ENCODE peak calls at places on chromosomes 5 and 9, in five cellular contexts. G is pancreas; U is AG04450; M is CD8-positive, alpha-beta T cell; S is IMR-90. D is an unnamed sample. For H3K27me3, the result is how much of the 10 kb centered on the place peaks cover.

GRCh38 chr9:112705773-112706427 is 12.0 kb downstream of the INIP start:
- DNase-seq in G (no peak), U (no peak), M (no peak), S (peak), D (no peak)

GRCh38 chr5:89241186-89241585 is 358.2 kb upstream of the MEF2C start:
- DNase-seq in G (no peak), U (peak), M (no peak), S (peak), D (no peak)

GRCh38 chr5:23530571-23530970 is 23.2 kb downstream of the PRDM9 start:
- DNase-seq in G (no peak), U (no peak), M (no peak), S (no peak), D (no peak)

GRCh38 chr5:149982505-149982904 is 17.9 kb downstream of the TIGD6 start:
- DNase-seq in G (no peak), U (no peak), M (no peak), S (no peak), D (no peak)

GRCh38 chr9:18826248-18826647 is 206.8 kb downstream of the SAXO1 start:
- DNase-seq in G (no peak), U (no peak), M (no peak), S (no peak), D (no peak)

GRCh38 chr5:59562756-59563389 is 330.7 kb downstream of the PDE4D start:
- DNase-seq in G (peak), U (peak), M (peak), S (peak), D (no peak)

GRCh38 chr5:135269224-135269623 is 129.8 kb downstream of the MACROH2A1 start:
- DNase-seq in G (no peak), U (no peak), M (no peak), S (peak), D (no peak)

GRCh38 chr5:151155777-151156731 is 1.5 kb downstream of the ANXA6 start:
- DNase-seq in G (no peak), U (no peak), M (no peak), S (peak), D (no peak)

GRCh38 chr5:118611332-118611945 is 376.9 kb downstream of the DTWD2 start:
- DNase-seq in G (no peak), U (no peak), M (no peak), S (peak), D (no peak)

GRCh38 chr9:129694265-129694664 is 28.8 kb downstream of the PRRX2 start:
- DNase-seq in G (no peak), U (no peak), M (no peak), S (no peak), D (no peak)

GRCh38 chr9:128115187-128116103 is 12.1 kb downstream of the PTGES2 start:
- DNase-seq in G (peak), U (no peak), M (no peak), S (no peak), D (no peak)

GRCh38 chr5:119410448-119411170 is 41.7 kb upstream of the HSD17B4 start:
- DNase-seq in G (no peak), U (no peak), M (no peak), S (no peak), D (no peak)

GRCh38 chr5:146762830-146763229 is 115.7 kb downstream of the PPP2R2B start:
- DNase-seq in G (no peak), U (no peak), M (no peak), S (no peak), D (no peak)

GRCh38 chr9:128787583-128788156 is 617 bp downstream of the TBC1D13 start:
- DNase-seq in G (no peak), U (no peak), M (no peak), S (no peak), D (no peak)

GRCh38 chr5:54415896-54416640 is 39.4 kb upstream of the HSPB3 start:
- DNase-seq in G (no peak), U (no peak), M (no peak), S (peak), D (no peak)

GRCh38 chr9:112224401-112225289 is 49.5 kb upstream of the SUSD1 start:
- DNase-seq in G (no peak), U (peak), M (no peak), S (peak), D (no peak)

GRCh38 chr9:84617415-84617814 is 52.1 kb upstream of the NTRK2 start:
- DNase-seq in G (no peak), U (no peak), M (no peak), S (no peak), D (no peak)

GRCh38 chr5:45695011-45695667 is 1.0 kb downstream of the HCN1 start:
- DNase-seq in G (peak), U (no peak), M (no peak), S (no peak), D (no peak)

GRCh38 chr5:40676643-40677333 is 2.9 kb upstream of the PTGER4 start:
- DNase-seq in G (peak), U (peak), M (no peak), S (peak), D (no peak)

GRCh38 chr5:56812110-56812509 is 3.2 kb upstream of the MAP3K1 start:
- DNase-seq in G (no peak), U (no peak), M (no peak), S (peak), D (no peak)

GRCh38 chr5:30505014-30505886 is 688.2 kb upstream of the CDH6 start:
- DNase-seq in G (no peak), U (peak), M (no peak), S (peak), D (no peak)

GRCh38 chr5:5881294-5881693 is 458.8 kb downstream of the ICE1 start:
- DNase-seq in G (no peak), U (no peak), M (no peak), S (no peak), D (no peak)

GRCh38 chr9:121294866-121295661 is 27.1 kb downstream of the GSN start:
- DNase-seq in G (no peak), U (no peak), M (no peak), S (no peak), D (no peak)

GRCh38 chr5:50751064-50751657 is 84.7 kb downstream of the PARP8 start:
- DNase-seq in G (no peak), U (peak), M (peak), S (peak), D (peak)

GRCh38 chr5:30930736-30931135 is 262.8 kb upstream of the CDH6 start:
- DNase-seq in G (no peak), U (no peak), M (no peak), S (peak), D (no peak)

GRCh38 chr5:135248801-135249231 is 150.2 kb downstream of the MACROH2A1 start:
- DNase-seq in G (no peak), U (no peak), M (no peak), S (no peak), D (no peak)

GRCh38 chr5:1140188-1140817 is 28.4 kb upstream of the SLC12A7 start:
- DNase-seq in G (peak), U (no peak), M (peak), S (peak), D (peak)

GRCh38 chr9:129597355-129598088 is 23.4 kb downstream of the C9orf50 start:
- DNase-seq in G (peak), U (no peak), M (peak), S (peak), D (no peak)

GRCh38 chr5:56244676-56245075 is 11.5 kb upstream of the ANKRD55 start:
- DNase-seq in G (no peak), U (no peak), M (no peak), S (no peak), D (no peak)

GRCh38 chr5:143341807-143342570 is 61.5 kb downstream of the NR3C1 start:
- DNase-seq in G (no peak), U (no peak), M (no peak), S (peak), D (no peak)

GRCh38 chr5:107571621-107572489 is 98.9 kb downstream of the EFNA5 start:
- DNase-seq in G (peak), U (peak), M (peak), S (peak), D (peak)

GRCh38 chr9:120396926-120397325 is 183.0 kb downstream of the CDK5RAP2 start:
- DNase-seq in G (no peak), U (no peak), M (no peak), S (no peak), D (no peak)

GRCh38 chr9:69719368-69719767 is 40.4 kb downstream of the PTAR1 start:
- DNase-seq in G (no peak), U (peak), M (no peak), S (peak), D (no peak)

GRCh38 chr5:150484964-150485769 is 22.8 kb upstream of the NDST1 start:
- DNase-seq in G (no peak), U (no peak), M (no peak), S (no peak), D (no peak)

GRCh38 chr5:172777381-172778222 is 6.6 kb upstream of the DUSP1 start:
- DNase-seq in G (peak), U (no peak), M (peak), S (peak), D (peak)

GRCh38 chr5:43514471-43514815 is 505 bp downstream of the C5orf34 start:
- DNase-seq in G (no peak), U (peak), M (no peak), S (peak), D (no peak)

GRCh38 chr5:160341309-160341874 is 29.0 kb upstream of the CCNJL start:
- DNase-seq in G (no peak), U (no peak), M (no peak), S (no peak), D (no peak)

GRCh38 chr9:15146121-15146820 is 160.7 kb downstream of the TTC39B start:
- DNase-seq in G (no peak), U (no peak), M (no peak), S (no peak), D (no peak)

GRCh38 chr5:116947691-116948528 is 373.3 kb upstream of the SEMA6A start:
- DNase-seq in G (peak), U (no peak), M (peak), S (no peak), D (peak)
- TF ChIP-seq CTCF in G (peak), U (no peak), M (peak), S (no peak), D (peak)

GRCh38 chr9:131826053-131826452 is 86.2 kb upstream of the RAPGEF1 start:
- DNase-seq in G (no peak), U (no peak), M (no peak), S (no peak), D (no peak)

GRCh38 chr9:131824953-131825495 is 85.1 kb upstream of the RAPGEF1 start:
- DNase-seq in G (no peak), U (no peak), M (no peak), S (no peak), D (no peak)

GRCh38 chr9:131826966-131827525 is 87.2 kb upstream of the RAPGEF1 start:
- DNase-seq in G (no peak), U (no peak), M (no peak), S (no peak), D (no peak)

GRCh38 chr9:131831380-131832165 is 91.7 kb upstream of the RAPGEF1 start:
- DNase-seq in G (no peak), U (no peak), M (no peak), S (no peak), D (no peak)

GRCh38 chr9:131827821-131828369 is 88.0 kb upstream of the RAPGEF1 start:
- DNase-seq in G (no peak), U (no peak), M (no peak), S (no peak), D (no peak)
- H3K27me3 ChIP-seq in G (under half), U (half or more), M (under half), S (half or more), D (under half)

DNA sequence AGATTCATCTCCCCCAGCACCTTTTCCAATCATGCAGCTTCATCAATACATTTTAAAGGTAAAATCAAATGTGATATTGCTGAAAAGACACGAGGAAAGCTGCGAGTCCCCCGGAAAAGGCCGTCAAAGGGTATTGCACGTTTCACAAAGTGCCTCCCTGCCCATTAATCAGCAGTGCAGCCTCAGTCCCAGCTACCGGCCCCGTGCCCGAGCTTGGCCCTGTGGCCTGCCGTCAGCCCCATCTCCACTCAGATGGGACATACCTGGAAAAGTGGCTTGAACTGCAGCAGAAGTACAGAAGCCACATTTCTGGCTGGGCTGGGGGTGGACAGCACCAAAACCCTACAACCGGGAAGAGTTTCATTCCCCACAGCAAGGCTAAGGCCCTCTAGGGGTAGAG is 39.9 kb upstream of the EQTN start:
- DNase-seq in G (no peak), U (no peak), M (no peak), S (no peak), D (no peak)
- TF ChIP-seq CTCF in G (no peak), U (no peak), M (no peak), S (no peak), D (no peak)

DNA sequence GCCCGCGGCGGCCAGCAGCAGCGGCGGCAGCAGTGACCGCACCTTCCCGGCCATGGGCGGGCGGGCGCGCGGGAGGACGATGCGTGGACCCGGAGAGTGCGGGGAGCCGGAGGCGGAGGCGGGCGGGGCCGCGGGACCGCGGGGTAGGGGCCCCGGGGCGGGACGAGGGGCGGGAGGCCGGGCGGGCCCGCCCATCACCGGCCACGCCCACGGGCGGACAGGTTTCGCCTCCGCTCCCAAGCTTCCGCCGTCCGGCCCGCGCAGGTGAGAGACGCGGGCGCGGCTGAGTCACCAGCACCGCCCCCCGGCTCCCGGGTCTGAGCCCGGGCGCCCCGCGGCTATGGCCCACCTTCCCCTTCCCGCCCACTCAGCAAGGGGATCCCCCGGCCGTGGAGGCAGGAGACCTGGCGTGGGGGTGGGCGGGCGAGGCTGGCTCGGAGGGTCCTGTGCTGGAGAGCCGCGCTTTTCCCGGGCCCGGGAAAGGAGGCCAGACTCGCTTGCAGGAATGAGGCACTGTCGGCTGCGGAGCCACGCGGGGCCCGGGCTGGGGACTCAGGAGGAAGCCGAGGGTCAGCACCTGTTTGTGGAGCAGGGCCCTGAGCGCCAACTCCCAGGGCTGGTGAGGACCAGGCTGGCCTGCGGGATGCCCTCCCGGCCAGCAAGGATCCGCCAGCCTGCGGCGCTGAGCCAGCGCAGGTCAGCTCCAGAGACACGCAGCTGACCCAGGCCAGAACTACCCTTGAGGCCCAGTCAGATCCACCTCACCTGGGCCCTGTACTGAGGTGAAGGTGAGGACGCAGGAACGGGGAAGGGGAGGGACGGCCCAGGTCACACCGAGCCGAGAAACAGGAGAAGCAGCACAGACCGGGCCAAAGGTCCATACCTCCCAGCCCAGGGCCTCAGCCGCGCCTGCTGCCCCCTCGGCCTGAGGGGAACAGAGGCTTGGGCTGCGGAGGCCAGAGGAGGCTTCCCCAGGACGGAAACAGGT is at the start of gene ENTPD2:
- DNase-seq in G (peak), U (no peak), M (peak), S (no peak), D (no peak)
- H3K27me3 ChIP-seq in G (under half), U (half or more), M (under half), S (half or more), D (under half)